ENCODE peak calls at places on chromosomes 13 and 19, in five cellular contexts. One of them, this sample, is unnamed.

GRCh38 chr13:108060111-108060510 is 155.2 kb downstream of the LIG4 start:
- DNase-seq in astrocyte of the cerebellum: no peak
- DNase-seq in WERI-Rb-1: no peak
- DNase-seq in adrenal gland: no peak
- DNase-seq in IMR-90: no peak
- DNase-seq in this sample: no peak

GRCh38 chr13:112722433-112723250 is 32.8 kb downstream of the ATP11A start:
- DNase-seq in astrocyte of the cerebellum: peak
- DNase-seq in WERI-Rb-1: no peak
- DNase-seq in adrenal gland: peak
- DNase-seq in IMR-90: peak
- DNase-seq in this sample: peak

GRCh38 chr13:99619207-99619606 is 117.9 kb downstream of the TM9SF2 start:
- DNase-seq in astrocyte of the cerebellum: no peak
- DNase-seq in WERI-Rb-1: no peak
- DNase-seq in adrenal gland: no peak
- DNase-seq in IMR-90: no peak
- DNase-seq in this sample: no peak

GRCh38 chr19:2327773-2328400 is 499 bp downstream of the LSM7 start:
- DNase-seq in astrocyte of the cerebellum: peak
- DNase-seq in WERI-Rb-1: peak
- DNase-seq in adrenal gland: no peak
- DNase-seq in IMR-90: peak
- DNase-seq in this sample: peak

GRCh38 chr19:33511346-33511745 is 10.2 kb downstream of the PEPD start:
- DNase-seq in astrocyte of the cerebellum: no peak
- DNase-seq in WERI-Rb-1: no peak
- DNase-seq in adrenal gland: no peak
- DNase-seq in IMR-90: no peak
- DNase-seq in this sample: no peak

GRCh38 chr19:44820648-44821609 is 12.0 kb downstream of the BCAM start:
- DNase-seq in astrocyte of the cerebellum: no peak
- DNase-seq in WERI-Rb-1: no peak
- DNase-seq in adrenal gland: peak
- DNase-seq in IMR-90: no peak
- DNase-seq in this sample: no peak

GRCh38 chr19:11416346-11417052 is 2.6 kb downstream of the RGL3 start:
- DNase-seq in astrocyte of the cerebellum: no peak
- DNase-seq in WERI-Rb-1: no peak
- DNase-seq in adrenal gland: no peak
- DNase-seq in IMR-90: no peak
- DNase-seq in this sample: no peak

GRCh38 chr19:53824134-53824611 is at the start of gene NLRP12:
- DNase-seq in astrocyte of the cerebellum: no peak
- DNase-seq in WERI-Rb-1: no peak
- DNase-seq in adrenal gland: no peak
- DNase-seq in IMR-90: no peak
- DNase-seq in this sample: no peak

GRCh38 chr19:6061420-6062130 is 48.7 kb downstream of the RFX2 start:
- DNase-seq in astrocyte of the cerebellum: no peak
- DNase-seq in WERI-Rb-1: no peak
- DNase-seq in adrenal gland: no peak
- DNase-seq in IMR-90: no peak
- DNase-seq in this sample: no peak

GRCh38 chr13:63396746-63397145 is 1981.1 kb upstream of the PCDH20 start:
- DNase-seq in astrocyte of the cerebellum: no peak
- DNase-seq in WERI-Rb-1: no peak
- DNase-seq in adrenal gland: no peak
- DNase-seq in IMR-90: no peak
- DNase-seq in this sample: no peak

GRCh38 chr13:98910501-98910951 is 67.3 kb downstream of the DOCK9 start:
- DNase-seq in astrocyte of the cerebellum: no peak
- DNase-seq in WERI-Rb-1: no peak
- DNase-seq in adrenal gland: no peak
- DNase-seq in IMR-90: peak
- DNase-seq in this sample: no peak

GRCh38 chr19:41219924-41220567 is 1.0 kb downstream of the AXL start:
- DNase-seq in astrocyte of the cerebellum: no peak
- DNase-seq in WERI-Rb-1: no peak
- DNase-seq in adrenal gland: peak
- DNase-seq in IMR-90: peak
- DNase-seq in this sample: no peak

GRCh38 chr19:5961969-5962945 is 15.7 kb downstream of the RANBP3 start:
- DNase-seq in astrocyte of the cerebellum: no peak
- DNase-seq in WERI-Rb-1: no peak
- DNase-seq in adrenal gland: peak
- DNase-seq in IMR-90: peak
- DNase-seq in this sample: no peak

GRCh38 chr19:33368074-33368864 is 5.2 kb upstream of the CEBPG start:
- DNase-seq in astrocyte of the cerebellum: no peak
- DNase-seq in WERI-Rb-1: no peak
- DNase-seq in adrenal gland: no peak
- DNase-seq in IMR-90: peak
- DNase-seq in this sample: no peak

GRCh38 chr13:70814684-70815083 is 706.4 kb upstream of the KLHL1 start:
- DNase-seq in astrocyte of the cerebellum: no peak
- DNase-seq in WERI-Rb-1: no peak
- DNase-seq in adrenal gland: no peak
- DNase-seq in IMR-90: no peak
- DNase-seq in this sample: no peak

GRCh38 chr13:96053003-96053703 is at the start of gene UGGT2:
- DNase-seq in astrocyte of the cerebellum: peak
- DNase-seq in WERI-Rb-1: peak
- DNase-seq in adrenal gland: peak
- DNase-seq in IMR-90: peak
- DNase-seq in this sample: no peak

GRCh38 chr19:24159707-24160106 is 72.7 kb downstream of the ZNF254 start:
- DNase-seq in astrocyte of the cerebellum: no peak
- DNase-seq in WERI-Rb-1: peak
- DNase-seq in adrenal gland: no peak
- DNase-seq in IMR-90: peak
- DNase-seq in this sample: no peak

GRCh38 chr13:51823351-51823750 is 19.4 kb upstream of the DHRS12 start:
- DNase-seq in astrocyte of the cerebellum: no peak
- DNase-seq in WERI-Rb-1: no peak
- DNase-seq in adrenal gland: no peak
- DNase-seq in IMR-90: no peak
- DNase-seq in this sample: no peak

GRCh38 chr13:106570354-106570822 is 2.5 kb upstream of the ARGLU1 start:
- DNase-seq in astrocyte of the cerebellum: no peak
- DNase-seq in WERI-Rb-1: peak
- DNase-seq in adrenal gland: peak
- DNase-seq in IMR-90: peak
- DNase-seq in this sample: no peak

GRCh38 chr19:5282926-5283325 is 57.7 kb downstream of the PTPRS start:
- DNase-seq in astrocyte of the cerebellum: no peak
- DNase-seq in WERI-Rb-1: no peak
- DNase-seq in adrenal gland: no peak
- DNase-seq in IMR-90: no peak
- DNase-seq in this sample: no peak

GRCh38 chr19:49441210-49441959 is at the start of gene SLC17A7:
- DNase-seq in astrocyte of the cerebellum: no peak
- DNase-seq in WERI-Rb-1: peak
- DNase-seq in adrenal gland: no peak
- DNase-seq in IMR-90: no peak
- DNase-seq in this sample: no peak
- TF ChIP-seq CTCF in astrocyte of the cerebellum: no peak
- TF ChIP-seq CTCF in WERI-Rb-1: peak
- TF ChIP-seq CTCF in adrenal gland: no peak
- TF ChIP-seq CTCF in IMR-90: no peak
- TF ChIP-seq CTCF in this sample: no peak

GRCh38 chr19:15022752-15023151 is 26.5 kb upstream of the CASP14 start:
- DNase-seq in astrocyte of the cerebellum: no peak
- DNase-seq in WERI-Rb-1: no peak
- DNase-seq in adrenal gland: no peak
- DNase-seq in IMR-90: no peak
- DNase-seq in this sample: no peak

GRCh38 chr19:15028490-15028889 is 20.8 kb upstream of the CASP14 start:
- DNase-seq in astrocyte of the cerebellum: no peak
- DNase-seq in WERI-Rb-1: no peak
- DNase-seq in adrenal gland: no peak
- DNase-seq in IMR-90: no peak
- DNase-seq in this sample: no peak

GRCh38 chr19:15021286-15022007 is 27.8 kb upstream of the CASP14 start:
- DNase-seq in astrocyte of the cerebellum: no peak
- DNase-seq in WERI-Rb-1: no peak
- DNase-seq in adrenal gland: no peak
- DNase-seq in IMR-90: no peak
- DNase-seq in this sample: no peak

DNA sequence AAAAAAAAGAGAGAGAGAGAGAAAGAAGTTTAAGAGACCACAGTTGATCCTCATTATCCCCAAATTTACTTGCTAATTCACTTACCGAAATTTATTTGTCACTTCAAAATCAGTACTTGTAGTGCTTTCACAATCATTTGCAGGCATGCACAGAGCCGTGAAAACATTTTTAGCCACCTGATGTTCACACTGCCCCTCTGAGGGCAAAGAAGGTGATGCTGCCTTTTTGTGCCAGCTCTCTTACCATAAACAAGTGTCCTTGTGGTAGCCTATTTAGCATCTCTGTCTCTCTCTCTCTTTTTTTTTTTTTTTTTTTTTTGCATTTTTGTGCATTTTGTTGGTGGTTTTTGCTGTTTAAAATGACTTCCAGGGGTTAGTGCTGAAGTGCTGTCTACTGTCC is 24.0 kb upstream of the CASP14 start:
- DNase-seq in astrocyte of the cerebellum: no peak
- DNase-seq in WERI-Rb-1: no peak
- DNase-seq in adrenal gland: no peak
- DNase-seq in IMR-90: no peak
- DNase-seq in this sample: no peak
- TF ChIP-seq CTCF in astrocyte of the cerebellum: no peak
- TF ChIP-seq CTCF in WERI-Rb-1: peak
- TF ChIP-seq CTCF in adrenal gland: no peak
- TF ChIP-seq CTCF in IMR-90: no peak
- TF ChIP-seq CTCF in this sample: peak

DNA sequence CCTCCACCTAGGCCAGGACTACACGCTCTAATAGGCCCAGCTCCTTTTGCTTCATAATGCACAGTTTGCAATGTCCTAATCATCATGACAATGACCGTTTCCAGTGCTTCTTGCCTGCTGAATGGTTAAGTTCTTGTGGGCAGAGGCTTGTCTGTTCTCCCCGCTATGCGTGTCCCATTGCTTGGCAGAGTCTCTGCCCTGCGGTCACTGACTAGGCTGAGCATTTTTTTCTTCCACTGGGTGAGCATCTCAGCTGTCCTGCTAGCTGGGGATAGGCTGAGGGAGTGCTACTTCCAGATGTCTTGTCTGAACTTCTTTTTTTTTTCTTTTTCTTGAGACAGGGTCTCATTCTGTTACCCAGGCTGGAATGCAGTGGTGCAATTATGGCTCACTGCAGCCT is 314.7 kb downstream of the UQCRFS1 start:
- DNase-seq in astrocyte of the cerebellum: no peak
- DNase-seq in WERI-Rb-1: no peak
- DNase-seq in adrenal gland: no peak
- DNase-seq in IMR-90: peak
- DNase-seq in this sample: no peak
- TF ChIP-seq CTCF in astrocyte of the cerebellum: no peak
- TF ChIP-seq CTCF in WERI-Rb-1: no peak
- TF ChIP-seq CTCF in adrenal gland: no peak
- TF ChIP-seq CTCF in IMR-90: no peak
- TF ChIP-seq CTCF in this sample: no peak

GRCh38 chr19:43526884-43527859 is at the start of gene ETHE1:
- DNase-seq in astrocyte of the cerebellum: no peak
- DNase-seq in WERI-Rb-1: peak
- DNase-seq in adrenal gland: peak
- DNase-seq in IMR-90: peak
- DNase-seq in this sample: no peak
- TF ChIP-seq CTCF in astrocyte of the cerebellum: no peak
- TF ChIP-seq CTCF in WERI-Rb-1: no peak
- TF ChIP-seq CTCF in adrenal gland: no peak
- TF ChIP-seq CTCF in IMR-90: no peak
- TF ChIP-seq CTCF in this sample: no peak

GRCh38 chr13:53272873-53273272 is 244.3 kb downstream of the OLFM4 start:
- DNase-seq in astrocyte of the cerebellum: no peak
- DNase-seq in WERI-Rb-1: no peak
- DNase-seq in adrenal gland: no peak
- DNase-seq in IMR-90: no peak
- DNase-seq in this sample: no peak
- TF ChIP-seq CTCF in astrocyte of the cerebellum: no peak
- TF ChIP-seq CTCF in WERI-Rb-1: no peak
- TF ChIP-seq CTCF in adrenal gland: no peak
- TF ChIP-seq CTCF in IMR-90: no peak
- TF ChIP-seq CTCF in this sample: no peak

This sample was measured in epithelial cell of proximal tubule.